ENCODE peak calls at places on chromosomes 13 and 19, in four cellular contexts. One of them, this sample, is unnamed.

GRCh38 chr19:19642506-19643157 is 825 bp downstream of the GMIP start:
- DNase-seq in ovary: no peak
- DNase-seq in AG10803: peak; percentile 8
- DNase-seq in activated gamma-delta T cell: no peak
- DNase-seq in this sample: peak; percentile 31

GRCh38 chr13:48110132-48110868 is 15.4 kb upstream of the MED4 start:
- DNase-seq in ovary: no peak
- DNase-seq in AG10803: no peak
- DNase-seq in activated gamma-delta T cell: no peak
- DNase-seq in this sample: no peak

GRCh38 chr19:8611391-8611883 is 922 bp upstream of the ADAMTS10 start:
- DNase-seq in ovary: peak; percentile 67
- DNase-seq in AG10803: peak; percentile 18
- DNase-seq in activated gamma-delta T cell: no peak
- DNase-seq in this sample: no peak

GRCh38 chr13:100721885-100722512 is 47.4 kb upstream of the TMTC4 start:
- DNase-seq in ovary: no peak
- DNase-seq in AG10803: peak; percentile 44
- DNase-seq in activated gamma-delta T cell: no peak
- DNase-seq in this sample: peak; percentile 23

GRCh38 chr13:98284677-98285076 is 107.6 kb upstream of the RNF113B start:
- DNase-seq in ovary: no peak
- DNase-seq in AG10803: no peak
- DNase-seq in activated gamma-delta T cell: no peak
- DNase-seq in this sample: no peak

GRCh38 chr19:56076413-56076998 is 44.6 kb downstream of the ZNF787 start:
- DNase-seq in ovary: peak; percentile 65
- DNase-seq in AG10803: peak; percentile 45
- DNase-seq in activated gamma-delta T cell: no peak
- DNase-seq in this sample: peak; percentile 24

GRCh38 chr19:11268783-11269267 is 6.5 kb upstream of the DOCK6 start:
- DNase-seq in ovary: peak; percentile 87
- DNase-seq in AG10803: peak; percentile 43
- DNase-seq in activated gamma-delta T cell: no peak
- DNase-seq in this sample: no peak

GRCh38 chr19:47363758-47364529 is 14.8 kb downstream of the DHX34 start:
- DNase-seq in ovary: no peak
- DNase-seq in AG10803: peak; percentile 6
- DNase-seq in activated gamma-delta T cell: no peak
- DNase-seq in this sample: no peak

GRCh38 chr13:34432234-34432633 is 509.8 kb upstream of the NBEA start:
- DNase-seq in ovary: no peak
- DNase-seq in AG10803: no peak
- DNase-seq in activated gamma-delta T cell: no peak
- DNase-seq in this sample: no peak

GRCh38 chr13:53298426-53298825 is 269.8 kb downstream of the OLFM4 start:
- DNase-seq in ovary: no peak
- DNase-seq in AG10803: no peak
- DNase-seq in activated gamma-delta T cell: no peak
- DNase-seq in this sample: no peak

GRCh38 chr19:49888478-49888901 is 8.2 kb downstream of the IL4I1 start:
- DNase-seq in ovary: no peak
- DNase-seq in AG10803: no peak
- DNase-seq in activated gamma-delta T cell: no peak
- DNase-seq in this sample: no peak

GRCh38 chr19:1651061-1651547 is 1.3 kb downstream of the TCF3 start:
- DNase-seq in ovary: peak; percentile 54
- DNase-seq in AG10803: peak; percentile 12
- DNase-seq in activated gamma-delta T cell: peak; percentile 40
- DNase-seq in this sample: peak; percentile 51

GRCh38 chr19:10812902-10813404 is 23.1 kb downstream of the TMED1 start:
- DNase-seq in ovary: no peak
- DNase-seq in AG10803: peak; percentile 95
- DNase-seq in activated gamma-delta T cell: no peak
- DNase-seq in this sample: no peak

GRCh38 chr19:19259741-19260140 is 13.4 kb downstream of the TM6SF2 start:
- DNase-seq in ovary: no peak
- DNase-seq in AG10803: no peak
- DNase-seq in activated gamma-delta T cell: no peak
- DNase-seq in this sample: no peak

GRCh38 chr13:24161010-24161775 is 673 bp downstream of the SPATA13 start:
- DNase-seq in ovary: no peak
- DNase-seq in AG10803: no peak
- DNase-seq in activated gamma-delta T cell: no peak
- DNase-seq in this sample: no peak

GRCh38 chr19:29537181-29537580 is 11.4 kb downstream of the VSTM2B start:
- DNase-seq in ovary: peak; percentile 2
- DNase-seq in AG10803: no peak
- DNase-seq in activated gamma-delta T cell: no peak
- DNase-seq in this sample: peak; percentile 10

GRCh38 chr13:101624981-101625380 is 172.5 kb downstream of the ITGBL1 start:
- DNase-seq in ovary: no peak
- DNase-seq in AG10803: no peak
- DNase-seq in activated gamma-delta T cell: no peak
- DNase-seq in this sample: no peak